ENCODE peak calls at places on chromosome 7, in ten cellular contexts. X, D, W, Y, L, Q, B, I, Z and K are unnamed samples.

GRCh38 chr7:143172354-143172753 is 10.9 kb upstream of the TAS2R39 start:
- DNase-seq in X (no peak), D (no peak), W (no peak), Y (no peak), L (peak), Q (peak), B (no peak), I (no peak), Z (no peak), K (no peak)

GRCh38 chr7:7861211-7861633 is 107.4 kb upstream of the GLCCI1 start:
- DNase-seq in X (no peak), D (no peak), W (no peak), Y (no peak), L (no peak), Q (no peak), B (no peak), I (no peak), Z (no peak), K (no peak)

GRCh38 chr7:50662059-50662689 is 97.0 kb upstream of the DDC start:
- DNase-seq in X (no peak), D (no peak), W (no peak), Y (no peak), L (peak), Q (no peak), B (no peak), I (no peak), Z (no peak), K (no peak)

GRCh38 chr7:43586251-43586900 is 3.5 kb downstream of the STK17A start:
- DNase-seq in X (no peak), D (no peak), W (no peak), Y (no peak), L (peak), Q (no peak), B (no peak), I (no peak), Z (no peak), K (no peak)

GRCh38 chr7:155346285-155346684 is 48.6 kb downstream of the INSIG1 start:
- DNase-seq in X (no peak), D (no peak), W (no peak), Y (no peak), L (no peak), Q (no peak), B (no peak), I (no peak), Z (no peak), K (no peak)

GRCh38 chr7:75729851-75730274 is 8.9 kb downstream of the HIP1 start:
- DNase-seq in X (no peak), D (no peak), W (no peak), Y (peak), L (no peak), Q (no peak), B (no peak), I (no peak), Z (no peak), K (no peak)

GRCh38 chr7:140604760-140605159 is 35.9 kb downstream of the DENND2A start:
- DNase-seq in X (no peak), D (no peak), W (no peak), Y (no peak), L (no peak), Q (no peak), B (no peak), I (no peak), Z (no peak), K (no peak)

GRCh38 chr7:111137296-111138195 is 46.6 kb downstream of the LRRN3 start:
- DNase-seq in X (peak), D (peak), W (no peak), Y (peak), L (no peak), Q (no peak), B (no peak), I (no peak), Z (no peak), K (no peak)

GRCh38 chr7:16822029-16822428 is 17.2 kb upstream of the AGR2 start:
- DNase-seq in X (no peak), D (no peak), W (no peak), Y (no peak), L (no peak), Q (no peak), B (no peak), I (no peak), Z (no peak), K (no peak)

GRCh38 chr7:92260248-92260781 is 14.5 kb downstream of the ANKIB1 start:
- DNase-seq in X (no peak), D (no peak), W (no peak), Y (peak), L (no peak), Q (no peak), B (no peak), I (no peak), Z (no peak), K (no peak)

GRCh38 chr7:146591976-146592375 is 475.4 kb downstream of the CNTNAP2 start:
- DNase-seq in X (no peak), D (no peak), W (no peak), Y (no peak), L (no peak), Q (no peak), B (no peak), I (no peak), Z (no peak), K (peak)

GRCh38 chr7:133540096-133540860 is 287.4 kb downstream of the EXOC4 start:
- DNase-seq in X (no peak), D (no peak), W (no peak), Y (no peak), L (no peak), Q (no peak), B (no peak), I (no peak), Z (no peak), K (no peak)

GRCh38 chr7:156639426-156640256 is 933 bp upstream of the RNF32 start:
- DNase-seq in X (no peak), D (peak), W (no peak), Y (no peak), L (no peak), Q (no peak), B (no peak), I (no peak), Z (peak), K (no peak)

GRCh38 chr7:98900815-98901214 is 22.5 kb downstream of the TRRAP start:
- DNase-seq in X (no peak), D (no peak), W (no peak), Y (no peak), L (no peak), Q (no peak), B (no peak), I (no peak), Z (no peak), K (no peak)

GRCh38 chr7:95493247-95493646 is 7.5 kb downstream of the ASB4 start:
- DNase-seq in X (no peak), D (no peak), W (no peak), Y (no peak), L (no peak), Q (no peak), B (no peak), I (no peak), Z (no peak), K (no peak)

GRCh38 chr7:22546769-22547168 is 46.8 kb upstream of the STEAP1B start:
- DNase-seq in X (no peak), D (no peak), W (no peak), Y (no peak), L (no peak), Q (no peak), B (no peak), I (no peak), Z (no peak), K (no peak)

GRCh38 chr7:131352032-131352431 is 24.4 kb downstream of the MKLN1 start:
- DNase-seq in X (no peak), D (no peak), W (no peak), Y (no peak), L (no peak), Q (no peak), B (no peak), I (no peak), Z (no peak), K (peak)

GRCh38 chr7:74343281-74344127 is 54.3 kb downstream of the CLIP2 start:
- DNase-seq in X (no peak), D (no peak), W (no peak), Y (no peak), L (no peak), Q (no peak), B (no peak), I (no peak), Z (no peak), K (no peak)

GRCh38 chr7:11557627-11558026 is 274.4 kb downstream of the THSD7A start:
- DNase-seq in X (no peak), D (no peak), W (no peak), Y (peak), L (peak), Q (no peak), B (peak), I (no peak), Z (no peak), K (no peak)

GRCh38 chr7:77800730-77801129 is 2.2 kb downstream of the PHTF2 start:
- DNase-seq in X (no peak), D (no peak), W (no peak), Y (no peak), L (no peak), Q (no peak), B (no peak), I (no peak), Z (no peak), K (no peak)

GRCh38 chr7:98352621-98353020 is 48.3 kb downstream of the BAIAP2L1 start:
- DNase-seq in X (no peak), D (no peak), W (no peak), Y (no peak), L (no peak), Q (no peak), B (no peak), I (no peak), Z (no peak), K (no peak)

GRCh38 chr7:127667017-127667670 is 15.2 kb downstream of the SND1 start:
- DNase-seq in X (no peak), D (no peak), W (no peak), Y (no peak), L (no peak), Q (no peak), B (no peak), I (no peak), Z (no peak), K (no peak)

GRCh38 chr7:94022550-94022949 is 18.4 kb upstream of the BET1 start:
- DNase-seq in X (no peak), D (no peak), W (no peak), Y (no peak), L (no peak), Q (no peak), B (no peak), I (no peak), Z (no peak), K (no peak)

GRCh38 chr7:96823274-96823673 is 113.6 kb upstream of the SEM1 start:
- DNase-seq in X (no peak), D (no peak), W (no peak), Y (no peak), L (no peak), Q (no peak), B (peak), I (no peak), Z (no peak), K (no peak)

GRCh38 chr7:151168022-151168786 is 710 bp upstream of the GBX1 start:
- DNase-seq in X (peak), D (peak), W (no peak), Y (peak), L (peak), Q (peak), B (no peak), I (peak), Z (no peak), K (no peak)

GRCh38 chr7:727104-727805 is at the start of gene PRKAR1B:
- DNase-seq in X (peak), D (no peak), W (no peak), Y (no peak), L (peak), Q (no peak), B (no peak), I (no peak), Z (no peak), K (no peak)

GRCh38 chr7:150668472-150668911 is 17.0 kb upstream of the GIMAP2 start:
- DNase-seq in X (peak), D (peak), W (no peak), Y (no peak), L (peak), Q (no peak), B (no peak), I (no peak), Z (no peak), K (no peak)

GRCh38 chr7:137978464-137979237 is 23.2 kb downstream of the CREB3L2 start:
- DNase-seq in X (no peak), D (no peak), W (peak), Y (peak), L (no peak), Q (no peak), B (no peak), I (no peak), Z (peak), K (no peak)

GRCh38 chr7:125358551-125359167 is 429.0 kb upstream of the POT1 start:
- DNase-seq in X (no peak), D (no peak), W (no peak), Y (no peak), L (no peak), Q (no peak), B (no peak), I (no peak), Z (no peak), K (no peak)